ENCODE peak calls at places on chromosomes 3 and 15, in four cellular contexts. Q, L, W and V are unnamed samples.

GRCh38 chr3:118968111-118968510 is 66.5 kb downstream of the IGSF11 start:
- DNase-seq in Q (no peak), W (no peak), L (no peak), V (no peak)

GRCh38 chr3:10459954-10460754 is 45.2 kb downstream of the ATP2B2 start:
- DNase-seq in Q (peak), W (peak), L (no peak), V (no peak)

GRCh38 chr15:71496336-71496955 is 313.9 kb upstream of the NR2E3 start:
- DNase-seq in L (no peak), Q (peak), W (peak), V (no peak)

GRCh38 chr3:138609898-138610266 is 1.3 kb downstream of the FAIM start:
- DNase-seq in W (no peak), Q (no peak), L (no peak), V (no peak)

GRCh38 chr15:65346856-65347598 is 30.8 kb downstream of the IGDCC3 start:
- DNase-seq in L (no peak), Q (no peak), W (no peak), V (no peak)

GRCh38 chr15:34795267-34796081 is at the start of gene ACTC1:
- DNase-seq in Q (peak), W (peak), L (no peak), V (no peak)

GRCh38 chr15:89814112-89814742 is 425 bp downstream of the ANPEP start:
- DNase-seq in Q (no peak), L (no peak), W (peak), V (peak)

GRCh38 chr3:126934149-126934548 is 48.8 kb upstream of the PLXNA1 start:
- DNase-seq in Q (no peak), W (peak), L (no peak), V (no peak)

GRCh38 chr15:48592929-48593328 is 52.6 kb downstream of the FBN1 start:
- DNase-seq in Q (no peak), L (no peak), W (peak), V (no peak)

GRCh38 chr3:70603103-70603502 is 290.7 kb upstream of the MDFIC2 start:
- DNase-seq in W (no peak), L (no peak), Q (no peak), V (no peak)

GRCh38 chr15:95368211-95368610 is 962.3 kb upstream of the NR2F2 start:
- DNase-seq in Q (no peak), W (no peak), L (no peak), V (no peak)

GRCh38 chr3:169085827-169086226 is 577.7 kb downstream of the MECOM start:
- DNase-seq in Q (peak), L (no peak), W (peak), V (no peak)